ENCODE peak calls at places on chromosomes 12 and 14, in four cellular contexts. R is A549, T is HepG2, B is H1. V is an unnamed sample.

GRCh38 chr12:100789146-100789545 is 5.4 kb upstream of the ANO4 start:
- DNase-seq in R (no peak), T (no peak), B (no peak), V (no peak)

GRCh38 chr14:22945642-22946041 is 11.2 kb downstream of the HAUS4 start:
- DNase-seq in R (no peak), T (no peak), B (no peak), V (no peak)

GRCh38 chr12:96397756-96398421 is 2.4 kb downstream of the CDK17 start:
- DNase-seq in R (no peak), T (no peak), B (no peak), V (no peak)

GRCh38 chr12:49367381-49368239 is at the start of gene SPATS2:
- DNase-seq in R (no peak), T (no peak), B (peak), V (no peak)

GRCh38 chr12:13745100-13745678 is 236.2 kb downstream of the GRIN2B start:
- DNase-seq in R (no peak), T (no peak), B (peak), V (no peak)

GRCh38 chr12:27974735-27975221 is 2.2 kb upstream of the PTHLH start:
- DNase-seq in R (no peak), T (no peak), B (no peak), V (no peak)

GRCh38 chr12:88472248-88472647 is 108.0 kb downstream of the KITLG start:
- DNase-seq in R (no peak), T (no peak), B (no peak), V (no peak)

GRCh38 chr12:132053338-132054330 is 90.5 kb downstream of the DDX51 start:
- DNase-seq in R (no peak), T (no peak), B (no peak), V (no peak)

GRCh38 chr14:101117543-101117942 is 214.0 kb upstream of the RTL1 start:
- DNase-seq in R (no peak), T (no peak), B (no peak), V (no peak)

GRCh38 chr12:121845699-121846098 is 13.0 kb downstream of the HPD start:
- DNase-seq in R (no peak), T (no peak), B (no peak), V (no peak)

GRCh38 chr12:40999212-40999611 is 188.9 kb upstream of the PDZRN4 start:
- DNase-seq in R (no peak), T (no peak), B (no peak), V (no peak)

GRCh38 chr12:52216107-52216506 is 16.9 kb upstream of the KRT7 start:
- DNase-seq in R (no peak), T (no peak), B (no peak), V (no peak)

GRCh38 chr14:96479435-96480146 is 22.6 kb upstream of the PAPOLA start:
- DNase-seq in R (no peak), T (peak), B (no peak), V (no peak)

GRCh38 chr14:49944501-49944900 is 51.6 kb downstream of the ARF6 start:
- DNase-seq in R (no peak), T (no peak), B (no peak), V (no peak)

GRCh38 chr12:46803517-46803916 is 22.3 kb downstream of the SLC38A4 start:
- DNase-seq in R (no peak), T (no peak), B (no peak), V (no peak)

GRCh38 chr12:116677202-116677651 is 60.6 kb downstream of the SPRING1 start:
- DNase-seq in R (no peak), T (no peak), B (no peak), V (no peak)

GRCh38 chr12:75850751-75851462 is 180.7 kb downstream of the PHLDA1 start:
- DNase-seq in R (peak), T (no peak), B (no peak), V (no peak)

GRCh38 chr12:112146123-112146522 is 20.8 kb downstream of the TRAFD1 start:
- DNase-seq in R (no peak), T (no peak), B (no peak), V (no peak)

GRCh38 chr14:75279739-75280447 is 1.3 kb downstream of the FOS start:
- DNase-seq in R (no peak), T (no peak), B (peak), V (no peak)

GRCh38 chr14:91396959-91397815 is 20.4 kb downstream of the CCDC88C start:
- DNase-seq in R (no peak), T (no peak), B (peak), V (no peak)

GRCh38 chr12:80567391-80567790 is 123.4 kb downstream of the PTPRQ start:
- DNase-seq in R (no peak), T (no peak), B (no peak), V (no peak)

GRCh38 chr12:29239336-29239735 is 90.3 kb downstream of the FAR2 start:
- DNase-seq in R (no peak), T (no peak), B (no peak), V (no peak)

GRCh38 chr12:29242921-29243431 is 93.9 kb downstream of the FAR2 start:
- DNase-seq in R (no peak), T (no peak), B (no peak), V (peak)

GRCh38 chr12:29240441-29240840 is 91.4 kb downstream of the FAR2 start:
- DNase-seq in R (no peak), T (no peak), B (no peak), V (no peak)

GRCh38 chr12:29238822-29239291 is 89.8 kb downstream of the FAR2 start:
- DNase-seq in R (no peak), T (no peak), B (no peak), V (no peak)

GRCh38 chr12:29241821-29242591 is 92.9 kb downstream of the FAR2 start:
- DNase-seq in R (no peak), T (peak), B (no peak), V (no peak)
- TF ChIP-seq PHF8 in R (no peak), T (no peak), B (no peak), V (no peak)

GRCh38 chr14:73764406-73764805 is 50.2 kb upstream of the PNMA1 start:
- DNase-seq in R (no peak), T (no peak), B (no peak), V (no peak)

GRCh38 chr14:73770977-73771847 is 57.0 kb upstream of the PNMA1 start:
- DNase-seq in R (no peak), T (no peak), B (no peak), V (no peak)

GRCh38 chr14:73764881-73765280 is 50.7 kb upstream of the PNMA1 start:
- DNase-seq in R (no peak), T (no peak), B (no peak), V (no peak)

GRCh38 chr14:73771848-73772705 is 57.9 kb upstream of the PNMA1 start:
- DNase-seq in R (no peak), T (peak), B (peak), V (peak)

DNA sequence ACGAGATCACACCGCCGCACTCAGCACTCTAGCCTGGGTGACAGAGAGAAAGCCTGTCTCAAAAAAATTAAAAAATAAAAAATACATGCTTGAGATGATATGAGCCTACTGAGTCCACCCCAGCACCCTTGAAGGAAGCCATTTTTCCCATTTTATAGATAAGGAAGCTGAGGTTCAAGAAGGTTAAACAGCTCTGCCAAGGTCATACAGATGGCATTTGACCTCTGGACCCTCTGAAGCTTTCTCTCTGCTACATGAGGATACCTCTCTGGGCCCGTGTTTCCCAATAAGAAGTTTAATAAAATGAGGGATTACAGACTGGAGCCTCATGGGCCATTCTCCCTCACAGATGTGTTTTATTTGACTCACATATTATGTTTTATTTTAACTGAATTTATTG is 53.9 kb upstream of the PNMA1 start:
- DNase-seq in R (no peak), T (no peak), B (no peak), V (no peak)
- TF ChIP-seq PHF8 in R (no peak), T (no peak), B (no peak), V (no peak)

DNA sequence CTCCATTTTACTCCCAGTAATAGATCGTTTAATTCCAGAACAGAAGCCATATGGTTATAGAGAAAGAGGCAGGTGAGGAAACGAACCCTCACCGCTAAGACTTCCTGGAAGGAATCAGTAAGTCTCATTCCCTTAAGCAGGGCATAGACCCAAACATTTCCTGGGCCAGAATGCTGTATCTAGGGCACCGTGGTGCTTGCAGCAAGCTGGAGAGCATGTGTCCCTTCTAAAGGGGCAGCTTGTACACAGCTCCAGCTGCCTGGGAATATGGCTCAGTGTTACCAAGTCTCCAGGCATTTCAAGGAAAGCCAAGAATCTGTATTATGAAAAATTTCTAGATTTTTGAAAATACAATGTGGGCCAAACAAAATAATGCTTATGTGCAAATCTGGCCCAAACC is 73.4 kb downstream of the PPM1H start:
- DNase-seq in R (no peak), T (no peak), B (no peak), V (no peak)
- TF ChIP-seq PHF8 in R (no peak), T (no peak), B (no peak), V (no peak)

GRCh38 chr12:15956413-15957185 is 45.5 kb downstream of the DERA start:
- DNase-seq in R (no peak), T (no peak), B (no peak), V (no peak)
- TF ChIP-seq PHF8 in R (no peak), T (no peak), B (no peak), V (no peak)

GRCh38 chr12:83676896-83677295 is 990.2 kb downstream of the TMTC2 start:
- DNase-seq in R (no peak), T (no peak), B (no peak), V (no peak)
- TF ChIP-seq PHF8 in R (no peak), T (no peak), B (no peak), V (no peak)

DNA sequence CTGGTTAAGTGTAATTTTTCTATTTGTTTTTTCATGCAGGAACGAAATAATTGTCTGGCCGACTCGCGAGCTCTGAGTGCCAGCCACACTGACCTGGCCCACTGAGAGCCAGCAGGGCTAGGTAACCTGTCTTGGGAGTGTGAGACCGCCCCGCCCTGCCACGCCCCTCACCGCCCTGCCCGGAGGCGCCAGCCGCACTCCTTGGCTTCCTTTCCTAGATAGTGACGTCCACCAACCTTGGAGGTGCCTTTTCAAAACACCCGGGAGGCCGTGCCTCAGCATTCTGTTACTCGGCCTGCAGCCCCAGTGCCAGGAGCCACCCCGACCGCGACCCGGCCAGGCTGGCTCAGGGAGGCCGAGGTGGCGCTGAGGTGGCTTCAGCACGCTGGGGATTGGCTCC is 21.7 kb downstream of the XRCC3 start:
- DNase-seq in R (no peak), T (no peak), B (no peak), V (no peak)
- TF ChIP-seq PHF8 in R (no peak), T (no peak), B (no peak), V (no peak)

GRCh38 chr14:68762944-68763831 is 29.7 kb downstream of the ZFP36L1 start:
- DNase-seq in R (no peak), T (peak), B (peak), V (peak)
- TF ChIP-seq PHF8 in R (no peak), T (no peak), B (no peak), V (no peak)

GRCh38 chr12:61422786-61423185 is 837.4 kb upstream of the USP15 start:
- DNase-seq in R (no peak), T (no peak), B (no peak), V (no peak)
- TF ChIP-seq PHF8 in R (no peak), T (no peak), B (no peak), V (no peak)

GRCh38 chr14:32545109-32545857 is 216.2 kb downstream of the AKAP6 start:
- DNase-seq in R (no peak), T (no peak), B (no peak), V (no peak)
- TF ChIP-seq PHF8 in R (no peak), T (no peak), B (no peak), V (no peak)

DNA sequence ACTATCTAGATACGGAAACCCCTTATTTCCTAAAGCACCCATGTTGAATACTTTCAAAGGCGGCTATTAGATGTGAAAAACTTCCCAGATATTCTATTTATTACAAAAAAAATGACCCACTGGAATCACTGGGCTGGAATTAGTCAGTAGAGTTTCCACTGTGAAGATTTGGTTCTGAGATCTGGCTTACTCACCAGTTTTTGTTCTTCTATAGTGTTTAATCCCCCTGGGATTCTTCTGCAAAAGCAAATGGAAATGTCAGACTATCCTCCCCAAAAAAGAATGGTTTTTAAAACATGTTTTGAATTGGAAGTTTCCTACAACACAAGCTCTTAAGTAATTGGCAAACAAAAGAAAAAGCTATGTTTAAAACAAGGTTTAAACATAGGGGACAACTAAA is 166.4 kb downstream of the STXBP6 start:
- DNase-seq in R (no peak), T (no peak), B (no peak), V (no peak)
- TF ChIP-seq PHF8 in R (no peak), T (no peak), B (no peak), V (no peak)

V was measured in K562.